ENCODE peak calls at places on chromosomes 7 and 10, in ten cellular contexts. P is NAMALWA; B is AG04450; K is AG10803; Q is effector memory CD8-positive, alpha-beta T cell; L is neural crest cell; U is Calu3; D is C1 segment of cervical spinal cord; X is AG08395; N is upper lobe of left lung. Y is an unnamed sample.

GRCh38 chr7:28981282-28981555 is 23.1 kb upstream of the TRIL start:
- DNase-seq in P (no peak), B (no peak), K (no peak), Q (no peak), L (no peak), U (no peak), D (no peak), X (no peak), N (no peak), Y (no peak)

GRCh38 chr10:123573236-123574147 is 92.7 kb upstream of the GPR26 start:
- DNase-seq in P (peak; percentile 52), B (no peak), K (peak; percentile 9), Q (no peak), L (peak; percentile 49), U (peak; percentile 77), D (no peak), X (peak; percentile 39), N (peak; percentile 51), Y (peak; percentile 92)

GRCh38 chr7:122092964-122093797 is 50.9 kb downstream of the AASS start:
- DNase-seq in P (peak; percentile 89), B (peak; percentile 63), K (peak; percentile 79), Q (no peak), L (peak; percentile 70), U (peak; percentile 72), D (no peak), X (peak; percentile 72), N (peak; percentile 56), Y (peak; percentile 82)

GRCh38 chr7:47285860-47286491 is 295.9 kb downstream of the TNS3 start:
- DNase-seq in P (no peak), B (no peak), K (peak; percentile 98), Q (no peak), L (no peak), U (no peak), D (no peak), X (peak; percentile 83), N (no peak), Y (no peak)

GRCh38 chr7:85191383-85191782 is 4.5 kb upstream of the SEMA3D start:
- DNase-seq in P (peak; percentile 44), B (no peak), K (peak; percentile 40), Q (no peak), L (no peak), U (no peak), D (no peak), X (peak; percentile 55), N (no peak), Y (no peak)

GRCh38 chr10:44662002-44662401 is 249.1 kb upstream of the TMEM72 start:
- DNase-seq in P (no peak), B (no peak), K (no peak), Q (no peak), L (no peak), U (no peak), D (no peak), X (no peak), N (no peak), Y (no peak)

GRCh38 chr10:85477979-85478378 is 888.6 kb downstream of the GRID1 start:
- DNase-seq in P (no peak), B (no peak), K (no peak), Q (no peak), L (no peak), U (no peak), D (no peak), X (no peak), N (no peak), Y (no peak)

GRCh38 chr7:110863258-110863657 is 227.7 kb upstream of the LRRN3 start:
- DNase-seq in P (no peak), B (no peak), K (no peak), Q (no peak), L (no peak), U (no peak), D (no peak), X (no peak), N (no peak), Y (no peak)

GRCh38 chr7:75958802-75959543 is 35.4 kb downstream of the TMEM120A start:
- DNase-seq in P (no peak), B (no peak), K (no peak), Q (no peak), L (no peak), U (no peak), D (no peak), X (no peak), N (no peak), Y (no peak)

GRCh38 chr10:91514025-91514424 is 103.9 kb downstream of the HECTD2 start:
- DNase-seq in P (no peak), B (no peak), K (no peak), Q (no peak), L (no peak), U (no peak), D (no peak), X (no peak), N (no peak), Y (no peak)

GRCh38 chr7:98202367-98203195 is 8.7 kb upstream of the BHLHA15 start:
- DNase-seq in P (peak; percentile 96), B (no peak), K (no peak), Q (peak; percentile 42), L (no peak), U (no peak), D (no peak), X (no peak), N (no peak), Y (no peak)

GRCh38 chr7:29350351-29350750 is 155.8 kb downstream of the CHN2 start:
- DNase-seq in P (no peak), B (no peak), K (no peak), Q (no peak), L (no peak), U (no peak), D (no peak), X (no peak), N (no peak), Y (no peak)

GRCh38 chr10:113024930-113025329 is 74.9 kb downstream of the TCF7L2 start:
- DNase-seq in P (no peak), B (no peak), K (no peak), Q (no peak), L (no peak), U (no peak), D (no peak), X (no peak), N (no peak), Y (no peak)

GRCh38 chr10:50550291-50550839 is 73.4 kb downstream of the SGMS1 start:
- DNase-seq in P (no peak), B (no peak), K (peak; percentile 25), Q (no peak), L (no peak), U (no peak), D (no peak), X (no peak), N (no peak), Y (no peak)

Y was measured in H1.